ENCODE peak calls at places on chromosomes 13 and 19, in seven cellular contexts. R is H1, D is SK-N-SH, T is HCT116, I is HepG2, X is K562, N is T47D. L is an unnamed sample.
A peak's percentile ranks its signal among the peaks of the same experiment; 100 is the strongest.

GRCh38 chr13:75482820-75483079 is 781 bp upstream of the TBC1D4 start:
- DNase-seq in T (no peak), R (no peak), D (no peak), N (no peak), X (no peak), I (no peak), L (no peak)

GRCh38 chr13:107678075-107678689 is 537.2 kb downstream of the LIG4 start:
- DNase-seq in D (peak; percentile 3), X (no peak), I (no peak), R (no peak), N (peak; percentile 71), T (no peak), L (no peak)

GRCh38 chr13:36098080-36098479 is 33.1 kb downstream of the DCLK1 start:
- DNase-seq in N (no peak), X (no peak), T (no peak), D (no peak), R (no peak), I (no peak), L (no peak)

GRCh38 chr19:28606269-28607032 is 606.5 kb downstream of the UQCRFS1 start:
- DNase-seq in N (no peak), D (no peak), T (no peak), R (no peak), X (peak; percentile 78), I (no peak), L (no peak)

GRCh38 chr13:36713842-36714241 is 40.0 kb downstream of the SERTM1 start:
- DNase-seq in I (no peak), R (no peak), D (no peak), N (no peak), T (no peak), X (no peak), L (no peak)

GRCh38 chr19:55830656-55831055 is 1.1 kb downstream of the NLRP11 start:
- DNase-seq in T (peak; percentile 41), D (no peak), I (no peak), R (no peak), N (no peak), X (no peak), L (no peak)

GRCh38 chr13:26784704-26785639 is 24.4 kb upstream of the GPR12 start:
- DNase-seq in N (no peak), I (no peak), X (no peak), D (no peak), R (no peak), T (no peak), L (no peak)

GRCh38 chr13:24745861-24746617 is 17.9 kb upstream of the RNF17 start:
- DNase-seq in X (no peak), D (no peak), N (no peak), R (no peak), T (no peak), I (no peak), L (no peak)

GRCh38 chr13:43364210-43365041 is 341.0 kb downstream of the DNAJC15 start:
- DNase-seq in I (no peak), D (no peak), R (no peak), N (no peak), X (no peak), T (no peak), L (no peak)

GRCh38 chr19:695350-695949 is at the start of gene PRSS57:
- DNase-seq in D (no peak), X (no peak), R (no peak), T (no peak), N (no peak), I (no peak), L (no peak)

GRCh38 chr19:52351512-52351911 is 15.5 kb downstream of the ZNF610 start:
- DNase-seq in R (no peak), N (peak; percentile 17), T (no peak), D (peak; percentile 34), I (no peak), X (no peak), L (no peak)

GRCh38 chr13:43239441-43239840 is 216.1 kb downstream of the DNAJC15 start:
- DNase-seq in D (no peak), I (no peak), R (no peak), T (no peak), X (no peak), N (no peak), L (no peak)

DNA sequence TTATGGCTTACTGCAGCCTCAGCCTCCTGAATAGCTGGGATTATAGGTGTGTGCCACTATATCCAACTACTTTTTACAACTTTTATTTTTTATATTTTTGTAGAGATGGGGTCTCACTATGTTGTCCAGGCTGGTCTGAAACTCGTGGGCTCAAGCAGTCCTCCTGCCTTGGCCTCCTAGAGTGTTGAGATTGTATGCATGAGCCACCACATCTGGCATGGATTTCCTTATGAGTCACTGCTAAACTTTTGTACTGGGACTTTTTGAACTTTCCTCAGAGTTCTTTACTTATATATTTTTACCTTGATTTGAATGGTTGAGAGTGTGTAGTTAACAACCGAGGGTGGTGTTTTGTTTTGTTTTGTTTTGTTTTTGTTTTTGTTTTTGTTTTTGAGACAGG is 33.4 kb downstream of the DNAJC3 start:
- DNase-seq in T (no peak), I (no peak), N (no peak), X (no peak), D (no peak), R (no peak), L (no peak)
- TF ChIP-seq JUND in T (no peak), I (no peak), N (no peak), X (no peak), D (no peak), R (no peak), L (no peak)

GRCh38 chr19:18895038-18895827 is 725 bp downstream of the CERS1 start:
- DNase-seq in R (no peak), N (peak; percentile 54), X (peak; percentile 71), D (peak; percentile 95), T (peak; percentile 38), I (peak; percentile 79), L (no peak)
- TF ChIP-seq JUND in R (no peak), N (no peak), X (no peak), D (no peak), T (no peak), I (no peak), L (no peak)

GRCh38 chr19:13784731-13785452 is 10.4 kb upstream of the ZSWIM4 start:
- DNase-seq in T (peak; percentile 39), N (peak; percentile 67), R (no peak), I (peak; percentile 44), X (peak; percentile 56), D (peak; percentile 90), L (no peak)
- TF ChIP-seq JUND in T (no peak), N (no peak), R (peak; percentile 10), I (no peak), X (no peak), D (no peak), L (no peak)

DNA sequence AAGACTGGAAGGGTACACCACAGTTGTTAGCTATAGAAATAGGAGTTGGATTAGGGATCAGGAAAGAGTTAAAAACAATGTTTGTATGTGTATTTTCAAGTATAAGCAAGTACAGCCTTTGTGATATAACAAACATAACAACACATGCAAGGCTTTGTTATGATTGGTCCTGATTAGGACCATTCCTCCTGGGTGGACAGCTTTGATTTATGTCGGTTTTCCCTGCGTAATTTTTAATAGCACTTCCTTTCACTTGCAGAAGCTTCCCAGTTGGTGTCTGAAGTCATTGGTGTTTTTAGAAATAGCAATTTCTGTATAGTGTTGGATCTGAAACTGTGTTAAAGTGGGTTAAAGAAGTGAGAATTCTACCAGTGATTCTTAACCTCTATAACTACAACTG is 10.0 kb downstream of the FNDC3A start:
- DNase-seq in X (no peak), T (no peak), N (no peak), I (no peak), D (no peak), R (no peak), L (no peak)
- TF ChIP-seq JUND in X (no peak), T (no peak), N (no peak), I (no peak), D (no peak), R (no peak), L (no peak)

DNA sequence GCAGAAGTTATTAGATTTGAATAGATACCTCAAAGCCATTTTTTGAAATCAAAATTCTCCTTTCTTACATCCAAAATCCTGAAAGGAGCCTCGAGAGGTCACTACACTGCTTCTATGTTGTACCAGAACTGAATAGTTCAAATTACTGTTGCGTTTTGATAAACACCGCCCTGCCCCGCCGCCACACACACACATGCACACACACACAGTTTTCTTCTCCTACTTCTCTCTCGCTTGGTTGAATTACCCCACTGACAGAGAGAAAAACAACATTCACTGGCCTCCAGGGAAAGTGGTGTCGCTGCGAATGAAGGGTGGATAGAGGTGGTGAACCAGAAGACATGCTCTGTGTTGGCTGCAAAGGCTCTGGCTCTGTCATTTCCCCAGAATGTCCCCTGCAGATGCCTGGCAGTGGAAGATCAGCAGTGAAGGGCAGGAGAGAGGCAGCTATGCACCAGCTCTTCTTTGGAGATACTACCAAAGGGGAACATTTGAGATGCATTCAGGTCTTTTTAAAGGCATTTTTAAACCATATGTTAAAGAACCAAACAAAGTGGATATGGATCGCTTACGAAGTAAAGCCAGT is 183.3 kb upstream of the RFC3 start:
- DNase-seq in D (no peak), I (no peak), N (no peak), T (no peak), X (no peak), R (no peak), L (no peak)
- TF ChIP-seq JUND in D (no peak), I (no peak), N (no peak), T (no peak), X (no peak), R (no peak), L (no peak)

DNA sequence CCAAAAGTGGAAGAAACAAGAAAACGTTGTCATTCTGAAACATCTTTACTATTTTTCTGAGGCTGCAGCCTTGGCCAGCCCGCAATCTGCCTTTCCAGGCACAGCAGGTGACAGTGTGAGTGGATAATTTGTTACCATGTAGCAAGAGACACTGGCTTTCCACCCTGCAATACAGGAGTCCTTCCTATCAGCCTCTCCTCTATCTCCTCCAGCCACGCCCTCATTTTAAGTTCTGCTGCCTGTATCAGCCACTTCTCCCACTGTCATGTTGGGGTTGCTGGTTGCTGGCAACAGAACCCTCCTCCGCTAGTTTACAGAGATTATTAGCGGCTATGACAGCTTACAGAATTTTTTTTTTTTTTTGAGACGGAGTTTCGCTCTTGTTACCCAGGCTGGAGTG is 7.7 kb upstream of the LGALS7 start:
- DNase-seq in N (no peak), X (peak; percentile 76), T (no peak), R (no peak), I (no peak), D (no peak), L (no peak)
- TF ChIP-seq JUND in N (no peak), X (no peak), T (no peak), R (no peak), I (no peak), D (no peak), L (no peak)